ENCODE peak calls at places on chromosomes 16 and 17, in ten cellular contexts. B is substantia nigra, K is IMR-90, C is esophagus squamous epithelium, T is testis, W is heart right ventricle, P is left ventricle myocardium inferior, U is heart left ventricle, A is thoracic aorta, R is body of pancreas. J is an unnamed sample.

GRCh38 chr16:17469011-17469741 is 1.6 kb downstream of the XYLT1 start:
- DNase-seq in B (no peak), K (peak; percentile 80), C (no peak), T (no peak), W (no peak), P (no peak), U (no peak), A (no peak), R (no peak), J (peak; percentile 73)

GRCh38 chr16:57435838-57436237 is 11.3 kb downstream of the CIAPIN1 start:
- DNase-seq in B (no peak), K (no peak), C (no peak), T (no peak), W (no peak), P (no peak), U (no peak), A (no peak), R (no peak), J (no peak)

GRCh38 chr16:28496844-28497243 is 2.4 kb downstream of the APOBR start:
- DNase-seq in B (no peak), K (no peak), C (no peak), T (no peak), W (no peak), P (no peak), U (no peak), A (no peak), R (no peak), J (no peak)

GRCh38 chr17:43226393-43226792 is 2.0 kb downstream of the CCDC200 start:
- DNase-seq in B (no peak), K (no peak), C (no peak), T (no peak), W (no peak), P (no peak), U (peak; percentile 4), A (no peak), R (peak; percentile 0), J (peak; percentile 10)

GRCh38 chr16:10601444-10602401 is 21.3 kb upstream of the EMP2 start:
- DNase-seq in B (no peak), K (no peak), C (no peak), T (no peak), W (peak; percentile 34), P (peak; percentile 41), U (no peak), A (no peak), R (no peak), J (no peak)

GRCh38 chr17:61255609-61256008 is 144.0 kb upstream of the TBX2 start:
- DNase-seq in B (no peak), K (no peak), C (no peak), T (no peak), W (no peak), P (no peak), U (no peak), A (no peak), R (no peak), J (no peak)

GRCh38 chr16:68884867-68885266 is 41.5 kb downstream of the TANGO6 start:
- DNase-seq in B (no peak), K (no peak), C (no peak), T (no peak), W (no peak), P (no peak), U (no peak), A (no peak), R (no peak), J (no peak)

GRCh38 chr17:70314096-70314495 is 144.8 kb downstream of the KCNJ2 start:
- DNase-seq in B (no peak), K (peak; percentile 78), C (no peak), T (no peak), W (no peak), P (no peak), U (no peak), A (no peak), R (no peak), J (no peak)

GRCh38 chr16:57518520-57518919 is 17.9 kb downstream of the CCDC102A start:
- DNase-seq in B (no peak), K (no peak), C (no peak), T (no peak), W (no peak), P (no peak), U (no peak), A (no peak), R (no peak), J (no peak)

GRCh38 chr16:2955779-2956565 is 8.1 kb upstream of the KREMEN2 start:
- DNase-seq in B (no peak), K (no peak), C (no peak), T (no peak), W (no peak), P (no peak), U (no peak), A (no peak), R (no peak), J (no peak)

GRCh38 chr16:23666919-23667659 is 11.6 kb upstream of the PLK1 start:
- DNase-seq in B (no peak), K (no peak), C (no peak), T (peak; percentile 40), W (no peak), P (no peak), U (no peak), A (no peak), R (no peak), J (no peak)
- H3K27ac ChIP-seq in B (no peak overlapping the region), K (peak overlapping the region; percentile 85), C (no peak overlapping the region), T (peak overlapping the region; percentile 25), W (no peak overlapping the region), P (no peak overlapping the region), U (no peak overlapping the region), A (no peak overlapping the region), R (no peak overlapping the region), J (no peak overlapping the region)

GRCh38 chr16:75380870-75381269 is 52.4 kb downstream of the CFDP1 start:
- DNase-seq in B (no peak), K (peak; percentile 79), C (no peak), T (no peak), W (no peak), P (no peak), U (no peak), A (no peak), R (no peak), J (peak; percentile 51)
- H3K27ac ChIP-seq in B (no peak overlapping the region), K (peak overlapping the region; percentile 75), C (no peak overlapping the region), T (no peak overlapping the region), W (no peak overlapping the region), P (peak overlapping the region; percentile 35), U (no peak overlapping the region), A (no peak overlapping the region), R (no peak overlapping the region), J (peak overlapping the region; percentile 72)

GRCh38 chr16:67117716-67118115 is 8.0 kb downstream of the PHAF1 start:
- DNase-seq in B (no peak), K (no peak), C (no peak), T (no peak), W (no peak), P (no peak), U (no peak), A (no peak), R (no peak), J (no peak)
- H3K27ac ChIP-seq in B (no peak overlapping the region), K (no peak overlapping the region), C (no peak overlapping the region), T (no peak overlapping the region), W (no peak overlapping the region), P (no peak overlapping the region), U (no peak overlapping the region), A (no peak overlapping the region), R (no peak overlapping the region), J (no peak overlapping the region)

GRCh38 chr17:62780951-62781350 is 27.2 kb downstream of the MARCHF10 start:
- DNase-seq in B (no peak), K (peak; percentile 68), C (no peak), T (no peak), W (no peak), P (no peak), U (no peak), A (no peak), R (no peak), J (no peak)

GRCh38 chr17:62781826-62782225 is 26.3 kb downstream of the MARCHF10 start:
- DNase-seq in B (no peak), K (peak; percentile 36), C (no peak), T (no peak), W (no peak), P (no peak), U (no peak), A (no peak), R (no peak), J (no peak)

GRCh38 chr17:62780273-62780672 is 27.8 kb downstream of the MARCHF10 start:
- DNase-seq in B (no peak), K (no peak), C (no peak), T (peak; percentile 77), W (peak; percentile 30), P (peak; percentile 23), U (no peak), A (peak; percentile 19), R (peak; percentile 63), J (no peak)

GRCh38 chr17:62781356-62781755 is 26.8 kb downstream of the MARCHF10 start:
- DNase-seq in B (no peak), K (peak; percentile 57), C (no peak), T (no peak), W (no peak), P (no peak), U (no peak), A (no peak), R (no peak), J (no peak)

GRCh38 chr17:62778990-62779681 is 29.0 kb downstream of the MARCHF10 start:
- DNase-seq in B (no peak), K (peak; percentile 98), C (no peak), T (peak; percentile 26), W (no peak), P (no peak), U (no peak), A (no peak), R (no peak), J (peak; percentile 60)
- H3K27ac ChIP-seq in B (no peak overlapping the region), K (peak overlapping the region; percentile 46), C (peak overlapping the region; percentile 76), T (no peak overlapping the region), W (no peak overlapping the region), P (no peak overlapping the region), U (no peak overlapping the region), A (no peak overlapping the region), R (no peak overlapping the region), J (no peak overlapping the region)

J was measured in Karpas-422.